ENCODE peak calls at places on chromosomes 7 and 10, in five cellular contexts. L, X, S, I and Y are unnamed samples.

GRCh38 chr10:80599424-80599847 is 61.7 kb downstream of the SH2D4B start:
- DNase-seq in L (peak; percentile 88), I (peak; percentile 21), S (no peak), X (no peak), Y (peak; percentile 63)

GRCh38 chr7:21869785-21870402 is 75.8 kb downstream of the CDCA7L start:
- DNase-seq in S (no peak), X (peak; percentile 31), L (peak; percentile 39), I (no peak), Y (no peak)

GRCh38 chr7:100066953-100067352 is 14.6 kb downstream of the ZNF3 start:
- DNase-seq in X (no peak), I (no peak), S (no peak), L (no peak), Y (no peak)

GRCh38 chr7:120995659-120996058 is 7.1 kb downstream of the CPED1 start:
- DNase-seq in S (no peak), L (no peak), X (no peak), I (no peak), Y (no peak)

GRCh38 chr10:129759214-129760002 is 204.7 kb downstream of the EBF3 start:
- DNase-seq in X (no peak), I (no peak), L (no peak), S (no peak), Y (no peak)

GRCh38 chr7:78852951-78853350 is 600.5 kb downstream of the MAGI2 start:
- DNase-seq in L (no peak), I (no peak), X (peak; percentile 33), S (no peak), Y (no peak)

GRCh38 chr7:69776611-69777010 is 178.3 kb downstream of the AUTS2 start:
- DNase-seq in L (no peak), X (no peak), I (no peak), S (peak; percentile 25), Y (no peak)

GRCh38 chr7:97027427-97028234 is 3.0 kb upstream of the DLX5 start:
- DNase-seq in X (peak; percentile 28), L (peak; percentile 81), S (peak; percentile 72), I (peak; percentile 45), Y (peak; percentile 69)

GRCh38 chr10:132939378-132939955 is 2.9 kb downstream of the CFAP46 start:
- DNase-seq in I (no peak), X (no peak), S (no peak), L (no peak), Y (no peak)

GRCh38 chr10:132941640-132942051 is 724 bp downstream of the CFAP46 start:
- DNase-seq in X (no peak), I (no peak), L (no peak), S (no peak), Y (no peak)

GRCh38 chr10:132940791-132941465 is 1.4 kb downstream of the CFAP46 start:
- DNase-seq in I (no peak), S (no peak), L (no peak), X (no peak), Y (no peak)

GRCh38 chr10:132938472-132939329 is 3.7 kb downstream of the CFAP46 start:
- DNase-seq in X (no peak), L (peak; percentile 59), S (no peak), I (no peak), Y (peak; percentile 34)

GRCh38 chr10:132939957-132940790 is 2.2 kb downstream of the CFAP46 start:
- DNase-seq in I (no peak), X (no peak), L (peak; percentile 65), S (peak; percentile 8), Y (peak; percentile 69)
- TF ChIP-seq CTCF in I (peak; percentile 73), X (peak; percentile 89), L (peak; percentile 88), S (peak; percentile 88), Y (peak; percentile 71)

GRCh38 chr10:124678566-124679240 is 65.5 kb downstream of the FAM53B start:
- DNase-seq in L (no peak), X (no peak), I (no peak), S (no peak), Y (no peak)

GRCh38 chr10:124676416-124677062 is 67.6 kb downstream of the FAM53B start:
- DNase-seq in I (no peak), X (no peak), L (no peak), S (no peak), Y (no peak)

GRCh38 chr10:124675824-124676223 is 68.4 kb downstream of the FAM53B start:
- DNase-seq in S (no peak), I (no peak), L (no peak), X (no peak), Y (no peak)

GRCh38 chr10:124677871-124678565 is 66.2 kb downstream of the FAM53B start:
- DNase-seq in L (peak; percentile 27), X (no peak), S (no peak), I (no peak), Y (no peak)

GRCh38 chr10:124677291-124677690 is 66.9 kb downstream of the FAM53B start:
- DNase-seq in L (no peak), S (no peak), I (no peak), X (no peak), Y (no peak)
- TF ChIP-seq CTCF in L (no peak), S (no peak), I (no peak), X (no peak), Y (no peak)

DNA sequence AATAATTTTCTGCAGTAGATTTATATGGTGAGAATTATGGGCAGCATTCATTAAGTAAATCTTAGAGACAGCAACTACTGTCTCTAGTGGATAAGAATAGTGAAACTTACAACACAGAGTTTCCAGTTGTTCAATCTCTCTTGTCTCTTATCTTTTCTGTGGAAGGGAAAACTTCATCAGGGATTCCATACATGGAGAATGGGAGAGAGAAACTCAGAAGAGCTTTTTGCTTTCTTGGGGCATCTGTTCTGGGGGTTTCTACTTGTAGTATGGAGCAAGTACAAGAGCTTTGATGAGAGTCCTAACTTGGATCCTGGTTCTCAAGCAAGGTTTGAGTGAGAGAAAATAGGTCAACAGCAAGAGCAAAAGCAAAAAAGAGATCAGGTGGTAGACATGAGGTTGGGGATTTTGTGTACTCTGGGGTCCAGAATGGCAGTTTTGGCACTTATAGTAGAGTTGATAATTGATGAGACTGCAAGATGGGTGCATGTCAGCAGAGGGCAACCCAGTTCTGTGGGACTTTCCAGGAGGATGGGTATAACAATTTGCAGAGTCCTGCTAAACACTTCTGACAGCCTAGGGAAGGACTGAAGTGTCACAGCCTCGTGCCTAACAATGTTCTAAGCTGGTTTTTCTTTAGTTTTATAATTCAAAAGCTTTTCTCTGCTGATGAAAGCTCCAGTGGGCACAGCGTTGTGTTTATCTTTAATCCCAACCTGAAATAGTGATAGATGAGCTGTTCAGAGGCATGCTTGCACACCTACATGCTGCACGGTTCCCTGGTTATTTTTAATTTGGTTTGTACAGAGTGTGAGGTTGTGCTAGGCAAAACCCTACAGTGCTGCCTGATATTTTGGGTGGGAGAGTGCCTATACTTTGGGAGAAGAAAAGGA is 32.0 kb upstream of the STRIP2 start:
- DNase-seq in S (no peak), I (no peak), X (no peak), L (no peak), Y (no peak)
- TF ChIP-seq CTCF in S (peak; percentile 6), I (peak; percentile 52), X (peak; percentile 20), L (no peak), Y (no peak)

GRCh38 chr7:5477723-5478531 is 54.3 kb upstream of the TNRC18 start:
- DNase-seq in I (no peak), L (peak; percentile 74), X (no peak), S (no peak), Y (no peak)
- TF ChIP-seq CTCF in I (peak; percentile 27), L (peak; percentile 18), X (peak; percentile 58), S (peak; percentile 25), Y (no peak)

GRCh38 chr10:99973190-99973589 is 36.6 kb downstream of the DNMBP start:
- DNase-seq in I (no peak), X (no peak), L (no peak), S (no peak), Y (no peak)
- TF ChIP-seq CTCF in I (no peak), X (peak; percentile 44), L (peak; percentile 42), S (peak; percentile 46), Y (no peak)

DNA sequence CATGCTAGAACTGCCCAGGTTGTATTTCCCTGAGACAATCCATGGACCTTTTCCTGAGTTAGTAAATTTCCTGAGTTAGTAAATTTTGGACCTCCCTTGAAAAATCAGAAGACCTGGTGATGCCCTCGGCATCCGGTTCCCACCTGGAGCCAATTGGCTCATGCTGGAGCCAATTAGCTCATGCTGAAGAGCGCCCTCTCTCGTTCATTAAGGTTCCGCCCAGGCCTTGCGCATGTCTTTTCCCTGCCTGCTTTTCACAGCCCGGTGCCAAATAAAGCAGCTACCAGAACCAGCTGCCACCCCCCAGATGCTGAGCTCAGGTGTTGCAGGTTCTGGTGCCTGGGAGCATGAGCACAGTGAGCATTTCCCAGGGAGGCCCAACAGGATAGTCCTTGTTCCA is 96.2 kb downstream of the APBB1IP start:
- DNase-seq in X (no peak), S (no peak), L (no peak), I (no peak), Y (no peak)
- TF ChIP-seq CTCF in X (peak; percentile 22), S (no peak), L (no peak), I (no peak), Y (no peak)

GRCh38 chr7:33762153-33762902 is 143.0 kb upstream of the BMPER start:
- DNase-seq in S (no peak), X (no peak), I (no peak), L (no peak), Y (no peak)
- TF ChIP-seq CTCF in S (peak; percentile 9), X (peak; percentile 14), I (no peak), L (no peak), Y (no peak)

GRCh38 chr7:73864981-73865711 is 4.2 kb downstream of the TMEM270 start:
- DNase-seq in S (no peak), I (no peak), L (no peak), X (no peak), Y (no peak)

GRCh38 chr7:73869011-73869785 is 8.2 kb downstream of the TMEM270 start:
- DNase-seq in I (no peak), L (no peak), X (no peak), S (no peak), Y (no peak)

GRCh38 chr7:73865738-73866445 is 4.9 kb downstream of the TMEM270 start:
- DNase-seq in I (no peak), S (no peak), X (no peak), L (peak; percentile 72), Y (peak; percentile 43)

GRCh38 chr7:73870041-73870492 is 9.1 kb downstream of the TMEM270 start:
- DNase-seq in X (no peak), L (peak; percentile 31), S (no peak), I (no peak), Y (no peak)

GRCh38 chr7:73866446-73866767 is 5.4 kb downstream of the TMEM270 start:
- DNase-seq in X (no peak), L (no peak), I (no peak), S (no peak), Y (no peak)
- TF ChIP-seq CTCF in X (no peak), L (no peak), I (no peak), S (no peak), Y (no peak)

GRCh38 chr7:27779873-27780272 is 39.9 kb downstream of the TAX1BP1 start:
- DNase-seq in L (no peak), I (no peak), S (no peak), X (no peak), Y (no peak)

GRCh38 chr7:27775772-27776171 is 35.8 kb downstream of the TAX1BP1 start:
- DNase-seq in S (no peak), X (no peak), I (no peak), L (no peak), Y (no peak)

GRCh38 chr7:27771111-27771510 is 31.1 kb downstream of the TAX1BP1 start:
- DNase-seq in S (no peak), X (no peak), I (no peak), L (no peak), Y (no peak)

GRCh38 chr7:27777662-27778061 is 37.7 kb downstream of the TAX1BP1 start:
- DNase-seq in L (no peak), I (no peak), S (no peak), X (no peak), Y (no peak)

GRCh38 chr7:27774717-27775328 is 34.9 kb downstream of the TAX1BP1 start:
- DNase-seq in L (peak; percentile 14), S (peak; percentile 10), X (no peak), I (no peak), Y (peak; percentile 26)
- TF ChIP-seq CTCF in L (peak; percentile 77), S (peak; percentile 78), X (peak; percentile 75), I (no peak), Y (peak; percentile 78)